ENCODE peak calls at places on chromosomes 5 and 9, in eight cellular contexts. F is colonic mucosa; D is right atrium auricular region; Q is mucosa of descending colon; C is CD8-positive, alpha-beta T cell; E is astrocyte; A is testis; R is heart left ventricle. T is an unnamed sample.

GRCh38 chr5:41788800-41789395 is 81.3 kb downstream of the OXCT1 start:
- DNase-seq in D (no peak), R (no peak), C (no peak), F (no peak), A (no peak), Q (no peak), E (peak; percentile 76), T (no peak)

GRCh38 chr9:13432914-13433313 is 153.4 kb upstream of the MPDZ start:
- DNase-seq in E (no peak), D (no peak), F (no peak), A (no peak), C (no peak), Q (no peak), R (no peak), T (no peak)

GRCh38 chr5:33526755-33527154 is 86.0 kb downstream of the TARS1 start:
- DNase-seq in C (no peak), A (no peak), Q (no peak), F (no peak), D (no peak), E (no peak), R (no peak), T (no peak)

GRCh38 chr5:146007270-146007669 is 70.9 kb downstream of the SH3RF2 start:
- DNase-seq in E (peak; percentile 33), F (no peak), C (no peak), Q (no peak), A (peak; percentile 21), D (no peak), R (no peak), T (no peak)

GRCh38 chr9:77764894-77765780 is 117.0 kb upstream of the GNA14 start:
- DNase-seq in E (peak; percentile 59), D (no peak), R (no peak), A (no peak), Q (no peak), F (no peak), C (no peak), T (peak; percentile 19)

GRCh38 chr5:42870882-42871418 is 59.3 kb upstream of the SELENOP start:
- DNase-seq in R (no peak), A (no peak), D (no peak), F (peak; percentile 52), E (no peak), Q (peak; percentile 43), C (no peak), T (no peak)

GRCh38 chr5:83964235-83964634 is 243.6 kb upstream of the HAPLN1 start:
- DNase-seq in Q (no peak), F (no peak), E (no peak), D (no peak), R (no peak), A (no peak), C (no peak), T (no peak)

GRCh38 chr9:35903049-35903448 is 3.0 kb upstream of the HRCT1 start:
- DNase-seq in D (no peak), E (peak; percentile 34), R (no peak), F (peak; percentile 66), A (no peak), C (peak; percentile 37), Q (no peak), T (peak; percentile 45)

GRCh38 chr9:121770415-121771273 is 119.2 kb downstream of the DAB2IP start:
- DNase-seq in C (no peak), F (no peak), E (peak; percentile 70), Q (peak; percentile 28), A (no peak), R (peak; percentile 9), D (no peak), T (no peak)

GRCh38 chr9:84067851-84068250 is 87.2 kb downstream of the RMI1 start:
- DNase-seq in F (no peak), C (no peak), Q (no peak), R (no peak), E (no peak), A (no peak), D (no peak), T (no peak)

GRCh38 chr5:80399553-80400239 is 8.2 kb upstream of the ZFYVE16 start:
- DNase-seq in A (no peak), C (no peak), Q (no peak), E (peak; percentile 31), D (no peak), R (no peak), F (no peak), T (no peak)

GRCh38 chr9:93650448-93650847 is 74.1 kb downstream of the PHF2 start:
- DNase-seq in A (no peak), R (peak; percentile 5), C (no peak), Q (peak; percentile 22), D (peak; percentile 32), E (no peak), F (no peak), T (peak; percentile 8)

GRCh38 chr9:35516481-35516880 is 26.6 kb downstream of the RUSC2 start:
- DNase-seq in Q (no peak), R (no peak), E (peak; percentile 87), C (no peak), A (no peak), D (no peak), F (no peak), T (no peak)

GRCh38 chr9:74556685-74557084 is 59.5 kb downstream of the RORB start:
- DNase-seq in F (no peak), Q (no peak), A (no peak), C (no peak), R (no peak), E (peak; percentile 78), D (no peak), T (no peak)

GRCh38 chr5:155539958-155540595 is 526.5 kb downstream of the KIF4B start:
- DNase-seq in Q (no peak), E (no peak), D (no peak), F (no peak), R (no peak), A (no peak), C (no peak), T (no peak)

GRCh38 chr5:159332800-159333563 is 2.7 kb upstream of the IL12B start:
- DNase-seq in C (no peak), E (no peak), R (no peak), Q (no peak), A (no peak), D (no peak), F (no peak), T (no peak)
- H3K4me1 ChIP-seq in C (peaks cover 16% of the 10 kb centered on the region), E (peaks cover 11% of the 10 kb centered on the region), R (peaks cover 3% of the 10 kb centered on the region), Q (peaks cover 4% of the 10 kb centered on the region), A (no peaks in the 10 kb centered on the region), D (no peaks in the 10 kb centered on the region), F (no peaks in the 10 kb centered on the region), T (no peaks in the 10 kb centered on the region)

GRCh38 chr5:171315386-171315891 is 6.4 kb downstream of the TLX3 start:
- DNase-seq in R (no peak), D (no peak), C (no peak), Q (no peak), E (no peak), F (no peak), A (no peak), T (no peak)

GRCh38 chr5:171316258-171317121 is 7.4 kb downstream of the TLX3 start:
- DNase-seq in C (no peak), F (no peak), Q (no peak), E (no peak), A (no peak), R (no peak), D (no peak), T (no peak)

GRCh38 chr5:171315925-171316257 is 6.8 kb downstream of the TLX3 start:
- DNase-seq in E (no peak), R (no peak), Q (no peak), C (no peak), A (no peak), D (no peak), F (no peak), T (no peak)

GRCh38 chr5:171313481-171314206 is 4.6 kb downstream of the TLX3 start:
- DNase-seq in E (no peak), C (no peak), D (no peak), A (no peak), F (no peak), Q (no peak), R (no peak), T (no peak)

DNA sequence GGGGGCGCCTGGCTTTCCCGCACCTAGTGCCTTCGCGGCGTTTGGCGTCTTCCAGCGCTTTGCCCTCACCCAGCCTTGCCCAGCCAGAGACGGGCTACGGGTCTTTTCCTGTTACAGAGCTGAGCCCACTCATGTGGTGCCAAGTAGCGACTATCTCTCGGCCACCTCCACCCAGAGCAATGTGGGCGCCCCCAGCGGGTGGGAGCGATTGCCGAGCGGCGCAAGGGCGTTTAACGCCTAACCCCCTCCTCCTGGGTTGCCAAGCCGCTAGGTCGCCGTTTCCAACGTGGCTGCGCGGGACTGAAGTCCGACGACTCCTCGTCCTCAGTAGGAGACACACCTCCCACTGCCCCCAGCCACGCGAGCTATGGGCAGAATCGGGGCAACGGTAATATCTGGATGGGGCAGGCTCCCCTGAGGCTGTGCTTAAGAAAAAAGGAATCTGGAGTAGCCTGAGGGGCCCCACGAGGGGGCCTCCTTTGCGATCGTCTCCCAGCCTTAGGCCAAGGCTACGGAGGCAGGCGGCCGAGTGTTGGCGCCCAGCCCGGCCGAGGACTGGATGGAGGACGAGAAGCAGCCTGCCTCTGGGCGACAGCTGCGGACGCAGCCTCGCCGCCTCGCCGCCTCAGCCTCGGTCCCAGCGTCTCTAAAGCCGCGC is 5.8 kb downstream of the TLX3 start:
- DNase-seq in Q (no peak), C (no peak), F (no peak), D (no peak), E (no peak), A (peak; percentile 50), R (no peak), T (no peak)
- H3K9me3 ChIP-seq in Q (no peaks in the 10 kb centered on the region), C (no peaks in the 10 kb centered on the region), F (no peaks in the 10 kb centered on the region), D (no peaks in the 10 kb centered on the region), E (no peaks in the 10 kb centered on the region), A (no peaks in the 10 kb centered on the region), R (no peaks in the 10 kb centered on the region), T (no peaks in the 10 kb centered on the region)

GRCh38 chr9:16540996-16541668 is 329.3 kb downstream of the BNC2 start:
- DNase-seq in E (peak; percentile 70), C (no peak), D (no peak), F (no peak), A (no peak), R (no peak), Q (no peak), T (no peak)
- H3K4me1 ChIP-seq in E (peaks cover 18% of the 10 kb centered on the region), C (no peaks in the 10 kb centered on the region), D (no peaks in the 10 kb centered on the region), F (no peaks in the 10 kb centered on the region), A (no peaks in the 10 kb centered on the region), R (peaks cover 9% of the 10 kb centered on the region), Q (no peaks in the 10 kb centered on the region), T (peaks cover 3% of the 10 kb centered on the region)

GRCh38 chr5:178941361-178941760 is 363 bp downstream of the ZNF454 start:
- DNase-seq in A (peak; percentile 48), D (no peak), C (no peak), E (peak; percentile 13), R (peak; percentile 42), F (no peak), Q (no peak), T (peak; percentile 15)

DNA sequence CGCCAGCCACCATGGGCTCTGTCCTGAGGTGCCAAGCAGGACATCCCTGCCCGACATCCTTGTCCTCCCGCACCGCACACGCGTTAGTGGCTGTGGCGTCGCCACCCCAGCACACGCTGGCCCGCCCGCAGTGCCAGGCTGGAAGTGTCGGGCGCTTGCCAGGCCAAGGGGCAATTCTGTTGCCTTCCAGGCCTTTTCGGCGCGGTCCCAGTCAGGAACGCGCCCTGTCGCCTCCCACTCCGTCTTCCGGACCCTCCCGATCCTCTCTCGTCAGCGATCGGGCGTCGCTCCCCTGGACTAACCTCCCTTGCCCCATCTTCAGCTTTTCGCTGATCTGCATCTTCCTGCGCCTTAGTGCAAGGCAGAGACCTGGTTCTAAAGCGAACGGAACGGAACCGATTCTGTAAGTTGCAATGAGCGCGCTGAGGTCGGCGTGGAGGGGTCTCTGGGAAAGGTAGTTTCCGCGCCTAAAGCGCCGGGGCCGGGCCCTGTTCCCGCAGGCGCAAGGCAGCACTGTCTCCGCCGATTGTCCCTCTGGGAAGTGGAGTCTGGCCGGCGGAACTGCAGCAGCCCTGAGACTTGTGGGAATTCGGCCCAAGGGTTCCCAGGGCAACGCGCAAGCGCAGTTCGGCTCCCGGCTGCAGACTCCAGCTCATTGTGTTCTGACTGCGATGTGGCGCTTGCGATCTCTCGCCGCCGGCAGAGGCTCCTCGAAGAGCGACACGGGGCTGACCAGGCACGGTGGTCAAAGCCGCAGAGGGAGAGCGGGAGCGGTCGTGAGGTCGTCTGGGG is at the start of gene ZNF454:
- DNase-seq in C (no peak), F (peak; percentile 90), R (peak; percentile 97), E (peak; percentile 92), D (peak; percentile 94), Q (peak; percentile 82), A (peak; percentile 96), T (peak; percentile 89)
- H3K9me3 ChIP-seq in C (peaks cover 25% of the 10 kb centered on the region), F (peaks cover 3% of the 10 kb centered on the region), R (peaks cover 45% of the 10 kb centered on the region), E (peaks cover 62% of the 10 kb centered on the region), D (peaks cover 21% of the 10 kb centered on the region), Q (peaks cover 73% of the 10 kb centered on the region), A (no peaks in the 10 kb centered on the region), T (peaks cover 8% of the 10 kb centered on the region)